ENCODE peak calls at places on chromosomes 4 and X, in nine cellular contexts. P is stimulated activated CD4-positive, alpha-beta T cell treated with anti-CD3 and anti-CD28 coated beads, Interleukin-15, amount 100 ng/mL, for 1 hour; U is iris pigment epithelial cell; O is glutamatergic neuron; N is HTR-8/SVneo; V is BE2C; D is NCI-H1417; F is Peyer's patch; L is Kasumi-1. T is an unnamed sample.

GRCh38 chr4:156983366-156983765 is 11.8 kb upstream of the PDGFC start:
- DNase-seq in O (no peak), N (no peak), D (peak), L (peak), V (no peak), U (no peak), P (no peak), F (no peak), T (no peak)

GRCh38 chr4:58734030-58734673 is 1624.0 kb upstream of the IGFBP7 start:
- DNase-seq in U (no peak), O (no peak), V (no peak), P (no peak), F (no peak), N (no peak), D (no peak), L (no peak), T (no peak)

GRCh38 chr4:83810428-83810827 is 274.5 kb downstream of the GPAT3 start:
- DNase-seq in D (no peak), P (no peak), O (no peak), V (no peak), U (no peak), F (no peak), N (no peak), L (no peak), T (no peak)

GRCh38 chrX:131826572-131826971 is 196.5 kb upstream of the STK26 start:
- DNase-seq in N (no peak), V (no peak), U (no peak), F (no peak), P (no peak), L (no peak), D (no peak), O (no peak), T (no peak)

GRCh38 chr4:152997235-152997735 is 61.2 kb downstream of the FHDC1 start:
- DNase-seq in U (no peak), D (no peak), N (no peak), V (no peak), F (no peak), P (no peak), O (no peak), L (no peak), T (no peak)

GRCh38 chr4:113707013-113707412 is 54.5 kb downstream of the CAMK2D start:
- DNase-seq in O (no peak), P (no peak), D (no peak), F (no peak), L (no peak), V (no peak), N (no peak), U (peak), T (no peak)

GRCh38 chr4:23788460-23788859 is 101.4 kb downstream of the PPARGC1A start:
- DNase-seq in V (no peak), P (no peak), N (no peak), U (no peak), D (peak), F (peak), O (no peak), L (no peak), T (no peak)

GRCh38 chrX:129510331-129510730 is 13.0 kb downstream of the SMARCA1 start:
- DNase-seq in L (no peak), N (no peak), V (no peak), P (no peak), O (no peak), D (no peak), F (no peak), U (no peak), T (no peak)

GRCh38 chr4:126241631-126242030 is 926.9 kb downstream of the FAT4 start:
- DNase-seq in F (no peak), O (no peak), P (no peak), L (no peak), N (no peak), V (no peak), U (no peak), D (no peak), T (no peak)

GRCh38 chr4:84215218-84215617 is 283.9 kb downstream of the NKX6-1 start:
- DNase-seq in L (no peak), U (no peak), O (no peak), D (no peak), P (no peak), F (no peak), V (no peak), N (no peak), T (no peak)

T was measured in esophagus squamous epithelium.